ENCODE peak calls at places on chromosome 14, in nine cellular contexts. One of them, this sample, is unnamed.

GRCh38 chr14:105072381-105072861 is 7.2 kb upstream of the GPR132 start:
- DNase-seq in NCI-H1417 treated with DMSO at 0.1 percent for 48 hours: no peak
- DNase-seq in nephron progenitor cell: no peak
- DNase-seq in activated naive CD8-positive, alpha-beta T cell treated with anti-CD3 and anti-CD28 coated beads for 36 hours: no peak
- DNase-seq in Right ventricle myocardium superior: peak; percentile 31
- DNase-seq in HTR-8/SVneo: no peak
- DNase-seq in endothelial cell of umbilical vein: no peak
- DNase-seq in HEK293T: no peak
- DNase-seq in stimulated activated CD4-positive, alpha-beta T cell treated with anti-CD3 and anti-CD28 coated beads, Interleukin-1b, Interleukin-23, amount 100 ng/mL, for 24 hours: no peak
- DNase-seq in this sample: no peak

GRCh38 chr14:63192085-63192484 is 12.2 kb upstream of the RHOJ start:
- DNase-seq in Right ventricle myocardium superior: no peak
- DNase-seq in NCI-H1417 treated with DMSO at 0.1 percent for 48 hours: no peak
- DNase-seq in stimulated activated CD4-positive, alpha-beta T cell treated with anti-CD3 and anti-CD28 coated beads, Interleukin-1b, Interleukin-23, amount 100 ng/mL, for 24 hours: no peak
- DNase-seq in HEK293T: no peak
- DNase-seq in endothelial cell of umbilical vein: peak; percentile 93
- DNase-seq in nephron progenitor cell: no peak
- DNase-seq in HTR-8/SVneo: no peak
- DNase-seq in activated naive CD8-positive, alpha-beta T cell treated with anti-CD3 and anti-CD28 coated beads for 36 hours: no peak
- DNase-seq in this sample: no peak

GRCh38 chr14:67446371-67447032 is 34.5 kb upstream of the PLEK2 start:
- DNase-seq in endothelial cell of umbilical vein: no peak
- DNase-seq in HEK293T: no peak
- DNase-seq in stimulated activated CD4-positive, alpha-beta T cell treated with anti-CD3 and anti-CD28 coated beads, Interleukin-1b, Interleukin-23, amount 100 ng/mL, for 24 hours: no peak
- DNase-seq in Right ventricle myocardium superior: peak; percentile 59
- DNase-seq in HTR-8/SVneo: no peak
- DNase-seq in nephron progenitor cell: no peak
- DNase-seq in activated naive CD8-positive, alpha-beta T cell treated with anti-CD3 and anti-CD28 coated beads for 36 hours: no peak
- DNase-seq in NCI-H1417 treated with DMSO at 0.1 percent for 48 hours: no peak
- DNase-seq in this sample: no peak

GRCh38 chr14:61562321-61563161 is 132.8 kb upstream of the HIF1A start:
- DNase-seq in activated naive CD8-positive, alpha-beta T cell treated with anti-CD3 and anti-CD28 coated beads for 36 hours: no peak
- DNase-seq in endothelial cell of umbilical vein: peak; percentile 89
- DNase-seq in NCI-H1417 treated with DMSO at 0.1 percent for 48 hours: no peak
- DNase-seq in nephron progenitor cell: no peak
- DNase-seq in stimulated activated CD4-positive, alpha-beta T cell treated with anti-CD3 and anti-CD28 coated beads, Interleukin-1b, Interleukin-23, amount 100 ng/mL, for 24 hours: no peak
- DNase-seq in HTR-8/SVneo: peak; percentile 100
- DNase-seq in HEK293T: no peak
- DNase-seq in Right ventricle myocardium superior: no peak
- DNase-seq in this sample: peak; percentile 53

GRCh38 chr14:75978249-75978731 is 3.5 kb downstream of the TGFB3 start:
- DNase-seq in NCI-H1417 treated with DMSO at 0.1 percent for 48 hours: no peak
- DNase-seq in HEK293T: no peak
- DNase-seq in activated naive CD8-positive, alpha-beta T cell treated with anti-CD3 and anti-CD28 coated beads for 36 hours: no peak
- DNase-seq in Right ventricle myocardium superior: no peak
- DNase-seq in nephron progenitor cell: no peak
- DNase-seq in HTR-8/SVneo: no peak
- DNase-seq in endothelial cell of umbilical vein: no peak
- DNase-seq in stimulated activated CD4-positive, alpha-beta T cell treated with anti-CD3 and anti-CD28 coated beads, Interleukin-1b, Interleukin-23, amount 100 ng/mL, for 24 hours: no peak
- DNase-seq in this sample: no peak

GRCh38 chr14:39431416-39432178 is 636 bp downstream of the FBXO33 start:
- DNase-seq in NCI-H1417 treated with DMSO at 0.1 percent for 48 hours: no peak
- DNase-seq in nephron progenitor cell: peak; percentile 66
- DNase-seq in Right ventricle myocardium superior: peak; percentile 59
- DNase-seq in stimulated activated CD4-positive, alpha-beta T cell treated with anti-CD3 and anti-CD28 coated beads, Interleukin-1b, Interleukin-23, amount 100 ng/mL, for 24 hours: peak; percentile 20
- DNase-seq in HEK293T: peak; percentile 21
- DNase-seq in activated naive CD8-positive, alpha-beta T cell treated with anti-CD3 and anti-CD28 coated beads for 36 hours: peak; percentile 51
- DNase-seq in endothelial cell of umbilical vein: peak; percentile 50
- DNase-seq in HTR-8/SVneo: peak; percentile 5
- DNase-seq in this sample: peak; percentile 16

GRCh38 chr14:100525615-100526014 is 61.6 kb downstream of the BEGAIN start:
- DNase-seq in endothelial cell of umbilical vein: no peak
- DNase-seq in NCI-H1417 treated with DMSO at 0.1 percent for 48 hours: no peak
- DNase-seq in activated naive CD8-positive, alpha-beta T cell treated with anti-CD3 and anti-CD28 coated beads for 36 hours: no peak
- DNase-seq in Right ventricle myocardium superior: no peak
- DNase-seq in HEK293T: no peak
- DNase-seq in HTR-8/SVneo: no peak
- DNase-seq in nephron progenitor cell: peak; percentile 1
- DNase-seq in stimulated activated CD4-positive, alpha-beta T cell treated with anti-CD3 and anti-CD28 coated beads, Interleukin-1b, Interleukin-23, amount 100 ng/mL, for 24 hours: no peak
- DNase-seq in this sample: no peak

GRCh38 chr14:89415139-89415538 is 1.9 kb downstream of the FOXN3 start:
- DNase-seq in endothelial cell of umbilical vein: peak; percentile 53
- DNase-seq in activated naive CD8-positive, alpha-beta T cell treated with anti-CD3 and anti-CD28 coated beads for 36 hours: no peak
- DNase-seq in nephron progenitor cell: no peak
- DNase-seq in HEK293T: no peak
- DNase-seq in NCI-H1417 treated with DMSO at 0.1 percent for 48 hours: no peak
- DNase-seq in HTR-8/SVneo: no peak
- DNase-seq in Right ventricle myocardium superior: no peak
- DNase-seq in stimulated activated CD4-positive, alpha-beta T cell treated with anti-CD3 and anti-CD28 coated beads, Interleukin-1b, Interleukin-23, amount 100 ng/mL, for 24 hours: no peak
- DNase-seq in this sample: peak; percentile 52

GRCh38 chr14:70096866-70097265 is 91.9 kb downstream of the SLC8A3 start:
- DNase-seq in stimulated activated CD4-positive, alpha-beta T cell treated with anti-CD3 and anti-CD28 coated beads, Interleukin-1b, Interleukin-23, amount 100 ng/mL, for 24 hours: no peak
- DNase-seq in nephron progenitor cell: peak; percentile 39
- DNase-seq in endothelial cell of umbilical vein: peak; percentile 3
- DNase-seq in activated naive CD8-positive, alpha-beta T cell treated with anti-CD3 and anti-CD28 coated beads for 36 hours: no peak
- DNase-seq in HEK293T: peak; percentile 44
- DNase-seq in NCI-H1417 treated with DMSO at 0.1 percent for 48 hours: no peak
- DNase-seq in HTR-8/SVneo: peak; percentile 64
- DNase-seq in Right ventricle myocardium superior: no peak
- DNase-seq in this sample: no peak

GRCh38 chr14:29085546-29085945 is 319.0 kb downstream of the FOXG1 start:
- DNase-seq in NCI-H1417 treated with DMSO at 0.1 percent for 48 hours: no peak
- DNase-seq in activated naive CD8-positive, alpha-beta T cell treated with anti-CD3 and anti-CD28 coated beads for 36 hours: no peak
- DNase-seq in HTR-8/SVneo: no peak
- DNase-seq in nephron progenitor cell: no peak
- DNase-seq in Right ventricle myocardium superior: no peak
- DNase-seq in stimulated activated CD4-positive, alpha-beta T cell treated with anti-CD3 and anti-CD28 coated beads, Interleukin-1b, Interleukin-23, amount 100 ng/mL, for 24 hours: no peak
- DNase-seq in HEK293T: peak; percentile 56
- DNase-seq in endothelial cell of umbilical vein: no peak
- DNase-seq in this sample: no peak

GRCh38 chr14:76701981-76702380 is 59.3 kb upstream of the VASH1 start:
- DNase-seq in stimulated activated CD4-positive, alpha-beta T cell treated with anti-CD3 and anti-CD28 coated beads, Interleukin-1b, Interleukin-23, amount 100 ng/mL, for 24 hours: no peak
- DNase-seq in HTR-8/SVneo: no peak
- DNase-seq in activated naive CD8-positive, alpha-beta T cell treated with anti-CD3 and anti-CD28 coated beads for 36 hours: no peak
- DNase-seq in NCI-H1417 treated with DMSO at 0.1 percent for 48 hours: no peak
- DNase-seq in HEK293T: no peak
- DNase-seq in nephron progenitor cell: no peak
- DNase-seq in endothelial cell of umbilical vein: no peak
- DNase-seq in Right ventricle myocardium superior: peak; percentile 74
- DNase-seq in this sample: no peak

GRCh38 chr14:80055912-80056801 is 155.1 kb downstream of the DIO2 start:
- DNase-seq in NCI-H1417 treated with DMSO at 0.1 percent for 48 hours: peak; percentile 26
- DNase-seq in endothelial cell of umbilical vein: peak; percentile 47
- DNase-seq in HTR-8/SVneo: peak; percentile 37
- DNase-seq in nephron progenitor cell: peak; percentile 37
- DNase-seq in activated naive CD8-positive, alpha-beta T cell treated with anti-CD3 and anti-CD28 coated beads for 36 hours: no peak
- DNase-seq in Right ventricle myocardium superior: peak; percentile 20
- DNase-seq in stimulated activated CD4-positive, alpha-beta T cell treated with anti-CD3 and anti-CD28 coated beads, Interleukin-1b, Interleukin-23, amount 100 ng/mL, for 24 hours: no peak
- DNase-seq in HEK293T: peak; percentile 60
- DNase-seq in this sample: peak; percentile 29

GRCh38 chr14:30296956-30297405 is 262.0 kb upstream of the G2E3 start:
- DNase-seq in nephron progenitor cell: no peak
- DNase-seq in stimulated activated CD4-positive, alpha-beta T cell treated with anti-CD3 and anti-CD28 coated beads, Interleukin-1b, Interleukin-23, amount 100 ng/mL, for 24 hours: no peak
- DNase-seq in HTR-8/SVneo: no peak
- DNase-seq in HEK293T: no peak
- DNase-seq in endothelial cell of umbilical vein: no peak
- DNase-seq in NCI-H1417 treated with DMSO at 0.1 percent for 48 hours: no peak
- DNase-seq in activated naive CD8-positive, alpha-beta T cell treated with anti-CD3 and anti-CD28 coated beads for 36 hours: no peak
- DNase-seq in Right ventricle myocardium superior: no peak
- DNase-seq in this sample: no peak

GRCh38 chr14:52427460-52427859 is 113.3 kb downstream of the PTGER2 start:
- DNase-seq in endothelial cell of umbilical vein: no peak
- DNase-seq in HEK293T: no peak
- DNase-seq in HTR-8/SVneo: no peak
- DNase-seq in nephron progenitor cell: no peak
- DNase-seq in activated naive CD8-positive, alpha-beta T cell treated with anti-CD3 and anti-CD28 coated beads for 36 hours: no peak
- DNase-seq in NCI-H1417 treated with DMSO at 0.1 percent for 48 hours: no peak
- DNase-seq in stimulated activated CD4-positive, alpha-beta T cell treated with anti-CD3 and anti-CD28 coated beads, Interleukin-1b, Interleukin-23, amount 100 ng/mL, for 24 hours: no peak
- DNase-seq in Right ventricle myocardium superior: no peak
- DNase-seq in this sample: no peak

GRCh38 chr14:48936352-48936751 is 649.8 kb downstream of the RPS29 start:
- DNase-seq in stimulated activated CD4-positive, alpha-beta T cell treated with anti-CD3 and anti-CD28 coated beads, Interleukin-1b, Interleukin-23, amount 100 ng/mL, for 24 hours: no peak
- DNase-seq in NCI-H1417 treated with DMSO at 0.1 percent for 48 hours: no peak
- DNase-seq in HEK293T: no peak
- DNase-seq in nephron progenitor cell: no peak
- DNase-seq in activated naive CD8-positive, alpha-beta T cell treated with anti-CD3 and anti-CD28 coated beads for 36 hours: no peak
- DNase-seq in HTR-8/SVneo: peak; percentile 4
- DNase-seq in endothelial cell of umbilical vein: peak; percentile 63
- DNase-seq in Right ventricle myocardium superior: no peak
- DNase-seq in this sample: no peak

GRCh38 chr14:101120636-101121398 is 217.3 kb upstream of the RTL1 start:
- DNase-seq in Right ventricle myocardium superior: peak; percentile 69
- DNase-seq in nephron progenitor cell: no peak
- DNase-seq in HEK293T: no peak
- DNase-seq in stimulated activated CD4-positive, alpha-beta T cell treated with anti-CD3 and anti-CD28 coated beads, Interleukin-1b, Interleukin-23, amount 100 ng/mL, for 24 hours: no peak
- DNase-seq in activated naive CD8-positive, alpha-beta T cell treated with anti-CD3 and anti-CD28 coated beads for 36 hours: peak; percentile 28
- DNase-seq in HTR-8/SVneo: no peak
- DNase-seq in endothelial cell of umbilical vein: no peak
- DNase-seq in NCI-H1417 treated with DMSO at 0.1 percent for 48 hours: no peak
- DNase-seq in this sample: no peak

GRCh38 chr14:24289649-24290283 is 9.8 kb downstream of the DHRS1 start:
- DNase-seq in NCI-H1417 treated with DMSO at 0.1 percent for 48 hours: no peak
- DNase-seq in nephron progenitor cell: no peak
- DNase-seq in endothelial cell of umbilical vein: no peak
- DNase-seq in activated naive CD8-positive, alpha-beta T cell treated with anti-CD3 and anti-CD28 coated beads for 36 hours: peak; percentile 78
- DNase-seq in Right ventricle myocardium superior: no peak
- DNase-seq in HEK293T: no peak
- DNase-seq in HTR-8/SVneo: no peak
- DNase-seq in stimulated activated CD4-positive, alpha-beta T cell treated with anti-CD3 and anti-CD28 coated beads, Interleukin-1b, Interleukin-23, amount 100 ng/mL, for 24 hours: peak; percentile 58
- DNase-seq in this sample: no peak

GRCh38 chr14:23564876-23565275 is 2.7 kb downstream of the AP1G2 start:
- DNase-seq in activated naive CD8-positive, alpha-beta T cell treated with anti-CD3 and anti-CD28 coated beads for 36 hours: no peak
- DNase-seq in NCI-H1417 treated with DMSO at 0.1 percent for 48 hours: no peak
- DNase-seq in HEK293T: no peak
- DNase-seq in stimulated activated CD4-positive, alpha-beta T cell treated with anti-CD3 and anti-CD28 coated beads, Interleukin-1b, Interleukin-23, amount 100 ng/mL, for 24 hours: no peak
- DNase-seq in nephron progenitor cell: no peak
- DNase-seq in Right ventricle myocardium superior: no peak
- DNase-seq in HTR-8/SVneo: no peak
- DNase-seq in endothelial cell of umbilical vein: no peak
- DNase-seq in this sample: no peak

GRCh38 chr14:99342906-99343305 is 70.9 kb upstream of the BCL11B start:
- DNase-seq in Right ventricle myocardium superior: no peak
- DNase-seq in NCI-H1417 treated with DMSO at 0.1 percent for 48 hours: no peak
- DNase-seq in nephron progenitor cell: no peak
- DNase-seq in stimulated activated CD4-positive, alpha-beta T cell treated with anti-CD3 and anti-CD28 coated beads, Interleukin-1b, Interleukin-23, amount 100 ng/mL, for 24 hours: no peak
- DNase-seq in endothelial cell of umbilical vein: no peak
- DNase-seq in HEK293T: no peak
- DNase-seq in HTR-8/SVneo: no peak
- DNase-seq in activated naive CD8-positive, alpha-beta T cell treated with anti-CD3 and anti-CD28 coated beads for 36 hours: no peak
- DNase-seq in this sample: no peak

GRCh38 chr14:88868558-88869159 is 44.2 kb downstream of the TTC8 start:
- DNase-seq in stimulated activated CD4-positive, alpha-beta T cell treated with anti-CD3 and anti-CD28 coated beads, Interleukin-1b, Interleukin-23, amount 100 ng/mL, for 24 hours: no peak
- DNase-seq in HEK293T: no peak
- DNase-seq in nephron progenitor cell: no peak
- DNase-seq in NCI-H1417 treated with DMSO at 0.1 percent for 48 hours: peak; percentile 73
- DNase-seq in Right ventricle myocardium superior: no peak
- DNase-seq in activated naive CD8-positive, alpha-beta T cell treated with anti-CD3 and anti-CD28 coated beads for 36 hours: no peak
- DNase-seq in endothelial cell of umbilical vein: peak; percentile 32
- DNase-seq in HTR-8/SVneo: no peak
- DNase-seq in this sample: no peak

GRCh38 chr14:51400142-51400541 is 160.1 kb downstream of the TMX1 start:
- DNase-seq in endothelial cell of umbilical vein: no peak
- DNase-seq in HEK293T: no peak
- DNase-seq in Right ventricle myocardium superior: no peak
- DNase-seq in HTR-8/SVneo: no peak
- DNase-seq in nephron progenitor cell: no peak
- DNase-seq in stimulated activated CD4-positive, alpha-beta T cell treated with anti-CD3 and anti-CD28 coated beads, Interleukin-1b, Interleukin-23, amount 100 ng/mL, for 24 hours: no peak
- DNase-seq in NCI-H1417 treated with DMSO at 0.1 percent for 48 hours: no peak
- DNase-seq in activated naive CD8-positive, alpha-beta T cell treated with anti-CD3 and anti-CD28 coated beads for 36 hours: no peak
- DNase-seq in this sample: no peak

GRCh38 chr14:31484754-31485153 is 3.1 kb downstream of the GPR33 start:
- DNase-seq in NCI-H1417 treated with DMSO at 0.1 percent for 48 hours: no peak
- DNase-seq in activated naive CD8-positive, alpha-beta T cell treated with anti-CD3 and anti-CD28 coated beads for 36 hours: no peak
- DNase-seq in stimulated activated CD4-positive, alpha-beta T cell treated with anti-CD3 and anti-CD28 coated beads, Interleukin-1b, Interleukin-23, amount 100 ng/mL, for 24 hours: no peak
- DNase-seq in HTR-8/SVneo: no peak
- DNase-seq in endothelial cell of umbilical vein: no peak
- DNase-seq in Right ventricle myocardium superior: no peak
- DNase-seq in nephron progenitor cell: no peak
- DNase-seq in HEK293T: no peak
- DNase-seq in this sample: no peak

This sample was measured in foreskin melanocyte.